ENCODE peak calls at places on chromosomes 1 and 21, in four cellular contexts. T, E, M and S are unnamed samples.

GRCh38 chr1:12776801-12777557 is 3.4 kb downstream of the PRAMEF12 start:
- DNase-seq in T (no peak), E (no peak), M (no peak), S (no peak)

GRCh38 chr1:41365772-41366427 is 4.7 kb downstream of the FOXO6 start:
- DNase-seq in T (no peak), E (no peak), M (no peak), S (peak)

GRCh38 chr1:45037456-45037855 is 25.4 kb downstream of the UROD start:
- DNase-seq in T (no peak), E (no peak), M (no peak), S (no peak)

GRCh38 chr21:39159342-39160063 is 23.7 kb downstream of the PSMG1 start:
- DNase-seq in T (no peak), E (no peak), M (no peak), S (no peak)

GRCh38 chr1:109137959-109138757 is 24.2 kb downstream of the ELAPOR1 start:
- DNase-seq in T (no peak), E (no peak), M (peak), S (no peak)

GRCh38 chr1:208086116-208086515 is 158.1 kb downstream of the PLXNA2 start:
- DNase-seq in T (no peak), E (no peak), M (no peak), S (no peak)

GRCh38 chr1:33654267-33654832 is 181.9 kb downstream of the ZSCAN20 start:
- DNase-seq in T (no peak), E (no peak), M (no peak), S (no peak)

GRCh38 chr1:159900086-159900680 is at the start of gene CFAP45:
- DNase-seq in T (peak), E (no peak), M (peak), S (peak)

GRCh38 chr1:4659247-4659646 is 4.8 kb downstream of the AJAP1 start:
- DNase-seq in T (no peak), E (no peak), M (no peak), S (no peak)